ENCODE peak calls at places on chromosomes 1 and 21, in eight cellular contexts. K is ascending aorta, T is neural progenitor cell, A is endodermal cell, M is pancreas, N is hepatocyte, L is IMR-90, G is endothelial cell of umbilical vein. D is an unnamed sample.

GRCh38 chr1:209653915-209654351 is 1.7 kb upstream of the LAMB3 start:
- DNase-seq in G (no peak), N (peak; percentile 74), M (no peak), L (no peak), K (no peak), T (no peak), A (no peak), D (no peak)

GRCh38 chr1:232533328-232533727 is 96.6 kb downstream of the SIPA1L2 start:
- DNase-seq in L (no peak), N (no peak), T (no peak), A (no peak), M (no peak), G (no peak), K (no peak), D (no peak)

GRCh38 chr21:44869860-44870747 is 3.4 kb downstream of the PTTG1IP start:
- DNase-seq in A (peak; percentile 82), M (no peak), N (peak; percentile 90), G (peak; percentile 92), K (peak; percentile 94), T (peak; percentile 40), L (peak; percentile 96), D (peak; percentile 96)

GRCh38 chr1:188670837-188671236 is 1806.8 kb downstream of the BRINP3 start:
- DNase-seq in T (no peak), L (peak; percentile 17), A (no peak), N (peak; percentile 35), M (no peak), G (peak; percentile 50), K (no peak), D (no peak)

GRCh38 chr1:201307760-201308499 is 24.6 kb downstream of the PKP1 start:
- DNase-seq in M (no peak), K (no peak), T (no peak), N (no peak), A (no peak), L (no peak), G (no peak), D (no peak)

GRCh38 chr1:151846062-151846568 is 6.5 kb upstream of the C2CD4D start:
- DNase-seq in K (no peak), N (peak; percentile 51), T (no peak), A (peak; percentile 84), M (no peak), G (peak; percentile 60), L (peak; percentile 75), D (peak; percentile 25)

GRCh38 chr21:41142051-41142795 is 25.7 kb upstream of the BACE2 start:
- DNase-seq in M (no peak), A (peak; percentile 63), L (peak; percentile 47), N (no peak), T (peak; percentile 21), G (no peak), K (peak; percentile 76), D (peak; percentile 52)

GRCh38 chr21:17622018-17622417 is 9.3 kb upstream of the BTG3 start:
- DNase-seq in T (no peak), N (no peak), L (no peak), A (no peak), M (no peak), G (no peak), K (no peak), D (no peak)

GRCh38 chr1:159913451-159914192 is 11.7 kb downstream of the TAGLN2 start:
- DNase-seq in L (no peak), G (no peak), N (no peak), M (peak; percentile 65), T (no peak), K (no peak), A (peak; percentile 85), D (no peak)

GRCh38 chr1:10733967-10734366 is 62.5 kb downstream of the CASZ1 start:
- DNase-seq in K (no peak), T (peak; percentile 53), M (no peak), G (no peak), N (no peak), L (no peak), A (peak; percentile 69), D (no peak)

GRCh38 chr1:228087771-228088251 is 5.3 kb downstream of the ARF1 start:
- DNase-seq in M (peak; percentile 51), T (no peak), G (peak; percentile 94), L (peak; percentile 65), A (peak; percentile 38), N (no peak), K (no peak), D (peak; percentile 79)

GRCh38 chr1:197435224-197435623 is 167.2 kb downstream of the CRB1 start:
- DNase-seq in G (no peak), A (no peak), M (no peak), N (no peak), K (no peak), L (no peak), T (peak; percentile 56), D (no peak)

GRCh38 chr1:204647114-204647804 is 38.3 kb downstream of the LRRN2 start:
- DNase-seq in G (peak; percentile 58), K (no peak), T (peak; percentile 70), A (peak; percentile 87), M (no peak), L (peak; percentile 70), N (peak; percentile 74), D (peak; percentile 77)

GRCh38 chr1:150213170-150214098 is 22.5 kb downstream of the ANP32E start:
- DNase-seq in L (peak; percentile 84), A (peak; percentile 98), T (peak; percentile 95), G (peak; percentile 88), K (peak; percentile 97), M (peak; percentile 90), N (peak; percentile 98), D (peak; percentile 91)

GRCh38 chr1:192270398-192270797 is 46.4 kb upstream of the RGS21 start:
- DNase-seq in N (no peak), M (no peak), K (no peak), T (no peak), A (no peak), L (peak; percentile 50), G (peak; percentile 80), D (no peak)

GRCh38 chr1:15249032-15249601 is 2.1 kb downstream of the FHAD1 start:
- DNase-seq in N (no peak), L (peak; percentile 4), T (no peak), G (no peak), A (no peak), K (no peak), M (no peak), D (no peak)

GRCh38 chr1:215287362-215287761 is 204.8 kb downstream of the KCNK2 start:
- DNase-seq in N (no peak), K (no peak), A (no peak), M (no peak), G (no peak), L (peak; percentile 22), T (no peak), D (no peak)

GRCh38 chr1:40932004-40932403 is 47.5 kb upstream of the CTPS1 start:
- DNase-seq in N (no peak), K (no peak), A (peak; percentile 51), G (peak; percentile 70), T (no peak), L (no peak), M (peak; percentile 41), D (no peak)

GRCh38 chr1:54370287-54371003 is 35.7 kb downstream of the SSBP3 start:
- DNase-seq in L (no peak), M (no peak), A (no peak), G (no peak), K (no peak), N (no peak), T (no peak), D (no peak)

GRCh38 chr1:94805912-94806311 is 14.2 kb upstream of the SLC44A3 start:
- DNase-seq in T (peak; percentile 72), N (peak; percentile 71), M (peak; percentile 68), G (peak; percentile 58), L (peak; percentile 61), K (no peak), A (peak; percentile 85), D (peak; percentile 80)

GRCh38 chr1:54159733-54160316 is 7.0 kb upstream of the CDCP2 start:
- DNase-seq in K (no peak), G (no peak), N (no peak), L (no peak), M (no peak), T (no peak), A (no peak), D (no peak)

GRCh38 chr1:47031059-47031458 is 7.6 kb downstream of the CYP4X1 start:
- DNase-seq in N (no peak), A (no peak), K (no peak), L (no peak), T (no peak), M (no peak), G (peak; percentile 74), D (peak; percentile 18)

GRCh38 chr21:42561742-42562141 is 48.1 kb downstream of the SLC37A1 start:
- DNase-seq in N (peak; percentile 56), A (peak; percentile 36), K (peak; percentile 39), G (no peak), T (no peak), M (no peak), L (no peak), D (no peak)

GRCh38 chr1:903305-903704 is 20.4 kb upstream of the SAMD11 start:
- DNase-seq in A (peak; percentile 23), T (no peak), K (no peak), N (no peak), L (no peak), M (no peak), G (no peak), D (no peak)

GRCh38 chr21:26445440-26445839 is 127.6 kb downstream of the CYYR1 start:
- DNase-seq in L (peak; percentile 2), M (no peak), T (no peak), N (no peak), A (no peak), G (no peak), K (no peak), D (peak; percentile 73)

GRCh38 chr1:4027492-4028138 is 127.5 kb upstream of the C1orf174 start:
- DNase-seq in T (no peak), K (no peak), N (no peak), M (no peak), G (no peak), L (no peak), A (peak; percentile 72), D (no peak)
- H3K4me1 ChIP-seq in T (peaks cover 7% of the 10 kb centered on the region), K (no peaks in the 10 kb centered on the region), N (no peaks in the 10 kb centered on the region), M (no peaks in the 10 kb centered on the region), G (no peaks in the 10 kb centered on the region), L (no peaks in the 10 kb centered on the region), A (no peaks in the 10 kb centered on the region), D (no peaks in the 10 kb centered on the region)

DNA sequence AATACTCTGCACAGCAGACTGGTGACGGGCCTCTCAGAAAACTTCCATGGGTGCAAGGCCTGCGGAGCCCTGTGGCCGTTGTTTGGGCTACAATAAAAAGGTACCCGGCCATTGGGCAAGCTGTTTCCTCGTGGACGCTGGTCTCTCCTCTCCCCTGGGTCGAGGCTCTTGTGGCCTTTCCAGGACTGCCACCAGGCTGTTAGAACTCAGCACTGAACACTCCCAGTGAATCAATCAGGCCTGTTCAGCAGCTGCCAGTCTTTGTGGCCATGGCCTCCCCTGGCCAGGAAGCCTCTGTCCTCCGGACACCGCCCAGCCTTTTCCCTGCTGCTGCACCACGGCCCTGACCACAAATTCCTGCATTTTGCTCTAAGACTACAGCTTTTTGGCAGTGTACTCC is 33.0 kb upstream of the ACTRT2 start:
- DNase-seq in K (no peak), M (no peak), T (no peak), G (no peak), A (no peak), L (no peak), N (no peak), D (no peak)
- H3K9me3 ChIP-seq in K (no peaks in the 10 kb centered on the region), M (no peaks in the 10 kb centered on the region), T (no peaks in the 10 kb centered on the region), G (peaks cover 9% of the 10 kb centered on the region), A (peaks cover 64% of the 10 kb centered on the region), L (peaks cover 46% of the 10 kb centered on the region), N (no peaks in the 10 kb centered on the region), D (peaks cover 4% of the 10 kb centered on the region)

GRCh38 chr1:235328271-235329138 is at the start of gene GGPS1:
- DNase-seq in L (peak; percentile 100), M (peak; percentile 98), K (peak; percentile 99), G (peak; percentile 100), T (peak; percentile 99), N (peak; percentile 99), A (peak; percentile 99), D (peak; percentile 100)
- H3K4me1 ChIP-seq in L (no peaks in the 10 kb centered on the region), M (peaks cover 52% of the 10 kb centered on the region), K (peaks cover 9% of the 10 kb centered on the region), G (peaks cover 28% of the 10 kb centered on the region), T (peaks cover 41% of the 10 kb centered on the region), N (peaks cover 38% of the 10 kb centered on the region), A (peaks cover 4% of the 10 kb centered on the region), D (peaks cover 40% of the 10 kb centered on the region)

GRCh38 chr1:180380259-180381183 is 121.9 kb downstream of the ACBD6 start:
- DNase-seq in A (no peak), M (no peak), L (no peak), T (no peak), G (no peak), N (no peak), K (no peak), D (no peak)
- H3K9me3 ChIP-seq in A (peaks cover 53% of the 10 kb centered on the region), M (no peaks in the 10 kb centered on the region), L (peaks cover 18% of the 10 kb centered on the region), T (peaks cover 32% of the 10 kb centered on the region), G (peaks cover 2% of the 10 kb centered on the region), N (peaks cover 34% of the 10 kb centered on the region), K (peaks cover 72% of the 10 kb centered on the region), D (peaks cover 36% of the 10 kb centered on the region)

D was measured in adipocyte.